ENCODE peak calls at places on chromosomes 11 and 22, in nine cellular contexts. C, A, J, H, U, R, I, M and G are unnamed samples.

GRCh38 chr11:81165164-81165563 is 1568.5 kb downstream of the FAM181B start:
- DNase-seq in C (no peak), A (no peak), I (no peak), R (no peak), U (no peak), H (no peak), M (no peak), J (no peak), G (no peak)

GRCh38 chr11:47359162-47359561 is 6.7 kb upstream of the MYBPC3 start:
- DNase-seq in H (no peak), R (no peak), C (no peak), J (no peak), M (no peak), U (no peak), A (no peak), I (no peak), G (no peak)

GRCh38 chr22:42662114-42663021 is 13.2 kb upstream of the CYB5R3 start:
- DNase-seq in J (peak; percentile 89), M (peak; percentile 84), C (peak; percentile 66), H (peak; percentile 39), R (peak; percentile 69), I (peak; percentile 53), U (peak; percentile 82), A (peak; percentile 66), G (peak; percentile 58)

GRCh38 chr11:93236741-93237675 is 39.2 kb upstream of the SLC36A4 start:
- DNase-seq in A (no peak), I (no peak), R (no peak), C (peak; percentile 57), H (peak; percentile 16), M (peak; percentile 30), J (peak; percentile 11), U (no peak), G (peak; percentile 22)

GRCh38 chr11:91163619-91164451 is 941.0 kb upstream of the CHORDC1 start:
- DNase-seq in C (peak; percentile 57), R (no peak), H (no peak), A (no peak), I (no peak), M (no peak), U (no peak), J (no peak), G (no peak)

GRCh38 chr11:10604340-10604748 is 35.9 kb upstream of the LYVE1 start:
- DNase-seq in U (no peak), C (peak; percentile 75), H (peak; percentile 84), I (no peak), M (no peak), R (no peak), A (no peak), J (no peak), G (peak; percentile 4)

GRCh38 chr11:68912254-68912653 is 8.6 kb downstream of the IGHMBP2 start:
- DNase-seq in I (no peak), U (no peak), C (no peak), R (no peak), H (no peak), M (no peak), J (no peak), A (no peak), G (no peak)

GRCh38 chr11:13140028-13140870 is 131.1 kb downstream of the RASSF10 start:
- DNase-seq in H (no peak), I (no peak), A (no peak), R (peak; percentile 27), J (no peak), M (no peak), C (no peak), U (no peak), G (no peak)

GRCh38 chr22:32574397-32574796 is 99.8 kb downstream of the FBXO7 start:
- DNase-seq in J (no peak), A (no peak), C (no peak), I (no peak), R (no peak), M (peak; percentile 34), H (peak; percentile 71), U (no peak), G (no peak)

GRCh38 chr22:36323182-36323854 is 64.4 kb downstream of the MYH9 start:
- DNase-seq in H (no peak), I (no peak), U (no peak), C (peak; percentile 93), R (no peak), J (no peak), M (no peak), A (no peak), G (no peak)

GRCh38 chr11:116046127-116046526 is 541.9 kb upstream of the CADM1 start:
- DNase-seq in A (no peak), U (no peak), M (no peak), H (no peak), I (no peak), R (no peak), C (no peak), J (no peak), G (no peak)

GRCh38 chr11:79182794-79183193 is 258.0 kb downstream of the TENM4 start:
- DNase-seq in J (no peak), C (peak; percentile 17), H (no peak), R (no peak), U (no peak), I (no peak), A (no peak), M (no peak), G (no peak)

GRCh38 chr11:3642071-3642951 is 519 bp upstream of the ART5 start:
- DNase-seq in A (no peak), J (peak; percentile 85), C (peak; percentile 76), H (peak; percentile 54), M (peak; percentile 67), R (peak; percentile 46), U (peak; percentile 32), I (peak; percentile 62), G (no peak)

GRCh38 chr11:64009234-64009633 is 23.0 kb downstream of the OTUB1 start:
- DNase-seq in H (no peak), R (no peak), C (no peak), I (no peak), J (no peak), A (no peak), U (no peak), M (no peak), G (no peak)

GRCh38 chr22:21628386-21629261 is 1.2 kb downstream of the YDJC start:
- DNase-seq in J (no peak), H (no peak), R (no peak), U (no peak), C (no peak), A (no peak), I (no peak), M (no peak), G (no peak)

GRCh38 chr11:12284321-12285050 is 92.9 kb upstream of the PARVA start:
- DNase-seq in R (no peak), C (peak; percentile 53), A (no peak), M (no peak), H (peak; percentile 15), J (no peak), U (no peak), I (no peak), G (no peak)

GRCh38 chr22:42769574-42770447 is 49.1 kb upstream of the A4GALT start:
- DNase-seq in A (no peak), I (peak; percentile 56), C (peak; percentile 92), H (peak; percentile 91), J (no peak), R (peak; percentile 82), U (peak; percentile 67), M (peak; percentile 35), G (no peak)

GRCh38 chr11:54832676-54833075 is 126.0 kb downstream of the OR4A5 start:
- DNase-seq in J (no peak), C (no peak), I (no peak), R (no peak), A (no peak), H (no peak), U (no peak), M (no peak), G (no peak)

GRCh38 chr11:38156495-38157146 is 1558.6 kb upstream of the RAG2 start:
- DNase-seq in M (no peak), R (no peak), J (no peak), C (no peak), U (peak; percentile 8), I (no peak), H (peak; percentile 43), A (no peak), G (no peak)

GRCh38 chr11:11691296-11692141 is 69.7 kb upstream of the GALNT18 start:
- DNase-seq in U (no peak), A (no peak), M (no peak), I (no peak), J (no peak), R (no peak), C (no peak), H (no peak), G (no peak)

GRCh38 chr11:78557236-78557635 is 17.4 kb downstream of the NARS2 start:
- DNase-seq in I (no peak), C (no peak), U (no peak), H (no peak), A (no peak), M (no peak), J (no peak), R (no peak), G (no peak)

GRCh38 chr11:134819026-134819425 is 407.0 kb upstream of the B3GAT1 start:
- DNase-seq in C (no peak), R (no peak), A (no peak), J (no peak), H (no peak), M (no peak), I (no peak), U (no peak), G (no peak)

GRCh38 chr11:27329867-27330632 is 33.0 kb downstream of the CCDC34 start:
- DNase-seq in M (no peak), J (no peak), C (no peak), H (no peak), R (no peak), I (no peak), A (no peak), U (no peak), G (no peak)

GRCh38 chr11:68042219-68043028 is 3.6 kb downstream of the TCIRG1 start:
- DNase-seq in M (peak; percentile 37), U (no peak), I (no peak), C (no peak), H (no peak), J (no peak), R (no peak), A (no peak), G (no peak)

GRCh38 chr22:30687358-30687757 is 7.3 kb upstream of the OSBP2 start:
- DNase-seq in M (no peak), I (no peak), U (no peak), A (no peak), J (no peak), R (no peak), H (no peak), C (no peak), G (no peak)

GRCh38 chr11:35814720-35815305 is 129.0 kb upstream of the LDLRAD3 start:
- DNase-seq in J (no peak), I (no peak), M (no peak), U (no peak), A (no peak), R (no peak), C (peak; percentile 87), H (no peak), G (no peak)

GRCh38 chr11:31874631-31875191 is 63.6 kb upstream of the PAX6 start:
- DNase-seq in J (no peak), I (no peak), H (no peak), U (no peak), R (no peak), C (no peak), A (no peak), M (no peak), G (no peak)

GRCh38 chr11:123799438-123799837 is 6.7 kb downstream of the OR6M1 start:
- DNase-seq in A (no peak), C (peak; percentile 10), J (no peak), I (no peak), H (no peak), R (no peak), U (no peak), M (no peak), G (no peak)

GRCh38 chr11:64850979-64851567 is 6.6 kb upstream of the CDC42BPG start:
- DNase-seq in M (peak; percentile 43), R (peak; percentile 87), H (no peak), J (peak; percentile 71), U (peak; percentile 93), A (no peak), C (no peak), I (no peak), G (no peak)

GRCh38 chr22:50139843-50140415 is 30.6 kb upstream of the PANX2 start:
- DNase-seq in A (no peak), M (no peak), U (no peak), H (no peak), C (peak; percentile 20), R (no peak), J (no peak), I (no peak), G (no peak)

GRCh38 chr11:102147632-102148031 is 37.4 kb downstream of the YAP1 start:
- DNase-seq in R (no peak), U (no peak), H (no peak), M (no peak), C (no peak), A (no peak), J (no peak), I (no peak), G (peak; percentile 9)